ENCODE peak calls at places on chromosomes 7 and 10, in four cellular contexts. E, B, W and F are unnamed samples.

GRCh38 chr10:11679946-11680345 is 62.2 kb upstream of the ECHDC3 start:
- DNase-seq in E (no peak), B (no peak), W (no peak), F (no peak)

GRCh38 chr7:88111842-88112385 is 107.9 kb downstream of the SRI start:
- DNase-seq in E (no peak), B (no peak), W (no peak), F (no peak)

GRCh38 chr7:101108330-101108857 is 18.5 kb upstream of the SERPINE1 start:
- DNase-seq in E (no peak), B (no peak), W (no peak), F (no peak)

GRCh38 chr7:140867467-140868314 is 57.0 kb downstream of the BRAF start:
- DNase-seq in E (no peak), B (no peak), W (no peak), F (no peak)

GRCh38 chr10:123642293-123642692 is 23.9 kb upstream of the GPR26 start:
- DNase-seq in E (peak; percentile 49), B (no peak), W (no peak), F (no peak)

GRCh38 chr7:7668708-7669107 is 28.2 kb downstream of the UMAD1 start:
- DNase-seq in E (no peak), B (no peak), W (no peak), F (no peak)

GRCh38 chr7:877312-878232 is 1.2 kb downstream of the GET4 start:
- DNase-seq in E (no peak), B (peak; percentile 84), W (no peak), F (peak; percentile 43)

GRCh38 chr10:86252573-86252972 is 114.0 kb downstream of the GRID1 start:
- DNase-seq in E (no peak), B (no peak), W (no peak), F (no peak)

GRCh38 chr7:155919400-155920067 is 107.3 kb upstream of the SHH start:
- DNase-seq in E (no peak), B (no peak), W (no peak), F (no peak)

GRCh38 chr10:113565364-113565763 is 12.5 kb downstream of the HABP2 start:
- DNase-seq in E (no peak), B (no peak), W (no peak), F (no peak)

GRCh38 chr10:112347709-112348671 is 25.9 kb upstream of the ACSL5 start:
- DNase-seq in E (no peak), B (no peak), W (no peak), F (no peak)

GRCh38 chr10:35555962-35556930 is 48.9 kb upstream of the GJD4 start:
- DNase-seq in E (no peak), B (no peak), W (no peak), F (no peak)

GRCh38 chr10:74841265-74841973 is 15.0 kb downstream of the KAT6B start:
- DNase-seq in E (no peak), B (no peak), W (no peak), F (no peak)

GRCh38 chr7:120272896-120273475 is at the start of gene KCND2:
- DNase-seq in E (peak; percentile 58), B (no peak), W (no peak), F (no peak)

GRCh38 chr10:92880233-92880861 is 32.0 kb downstream of the EXOC6 start:
- DNase-seq in E (no peak), B (no peak), W (peak; percentile 37), F (no peak)

GRCh38 chr7:38211940-38212339 is 33.9 kb downstream of the STARD3NL start:
- DNase-seq in E (no peak), B (no peak), W (no peak), F (no peak)

DNA sequence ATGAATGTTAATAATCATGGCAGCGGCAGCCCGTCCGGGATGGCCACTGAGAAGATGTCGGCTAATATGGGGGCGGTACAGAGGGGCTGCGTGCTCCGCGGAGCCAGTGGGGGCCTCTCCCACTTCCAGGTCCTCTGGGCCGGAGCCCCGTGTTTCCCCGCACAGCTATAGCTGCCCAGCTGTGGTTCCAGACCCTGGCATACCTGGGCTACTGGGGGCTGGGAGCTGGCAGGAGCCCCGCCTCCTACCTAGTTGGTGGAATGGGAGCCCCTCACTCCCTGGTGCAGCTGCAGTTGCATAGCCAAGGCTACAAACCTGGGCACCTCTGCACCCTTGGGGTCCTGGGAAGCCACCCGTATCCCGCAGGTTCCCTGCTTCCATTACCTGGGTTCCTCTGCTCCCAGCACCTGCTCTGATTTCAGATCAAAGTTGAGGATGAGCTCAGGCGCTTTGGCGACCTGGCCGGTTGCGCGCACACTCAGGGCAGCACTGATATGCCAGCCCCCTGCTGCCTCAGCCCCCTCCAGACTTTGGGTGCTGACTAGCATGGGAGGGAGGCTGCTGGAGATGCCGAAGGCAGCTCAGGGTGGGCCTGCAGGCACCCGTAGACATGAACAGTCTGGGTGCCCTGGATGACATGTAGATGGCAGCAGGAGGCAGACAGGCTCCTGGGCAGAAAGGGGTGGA is 236.5 kb upstream of the SEMA3D start:
- DNase-seq in E (no peak), B (no peak), W (no peak), F (no peak)
- H3K4me2 ChIP-seq in E (no peak overlapping the region), B (no peak overlapping the region), W (no peak overlapping the region), F (no peak overlapping the region)

GRCh38 chr7:137871173-137871915 is 24.6 kb upstream of the DGKI start:
- DNase-seq in E (no peak), B (no peak), W (no peak), F (no peak)

GRCh38 chr7:137873524-137873923 is 26.8 kb upstream of the DGKI start:
- DNase-seq in E (no peak), B (no peak), W (no peak), F (no peak)

GRCh38 chr7:137869260-137869659 is 22.5 kb upstream of the DGKI start:
- DNase-seq in E (no peak), B (no peak), W (no peak), F (no peak)

GRCh38 chr7:137870078-137870477 is 23.3 kb upstream of the DGKI start:
- DNase-seq in E (no peak), B (no peak), W (no peak), F (no peak)

GRCh38 chr7:137870684-137871083 is 23.9 kb upstream of the DGKI start:
- DNase-seq in E (no peak), B (no peak), W (no peak), F (no peak)
- H3K4me2 ChIP-seq in E (no peak overlapping the region), B (no peak overlapping the region), W (no peak overlapping the region), F (no peak overlapping the region)

GRCh38 chr7:151380199-151381082 is 29.4 kb downstream of the WDR86 start:
- DNase-seq in E (no peak), B (no peak), W (no peak), F (no peak)

GRCh38 chr7:151383638-151384351 is 26.0 kb downstream of the WDR86 start:
- DNase-seq in E (peak; percentile 23), B (no peak), W (no peak), F (no peak)

GRCh38 chr7:151381333-151382078 is 28.3 kb downstream of the WDR86 start:
- DNase-seq in E (peak; percentile 82), B (no peak), W (no peak), F (no peak)

GRCh38 chr7:151381083-151381332 is 28.8 kb downstream of the WDR86 start:
- DNase-seq in E (no peak), B (no peak), W (no peak), F (no peak)

DNA sequence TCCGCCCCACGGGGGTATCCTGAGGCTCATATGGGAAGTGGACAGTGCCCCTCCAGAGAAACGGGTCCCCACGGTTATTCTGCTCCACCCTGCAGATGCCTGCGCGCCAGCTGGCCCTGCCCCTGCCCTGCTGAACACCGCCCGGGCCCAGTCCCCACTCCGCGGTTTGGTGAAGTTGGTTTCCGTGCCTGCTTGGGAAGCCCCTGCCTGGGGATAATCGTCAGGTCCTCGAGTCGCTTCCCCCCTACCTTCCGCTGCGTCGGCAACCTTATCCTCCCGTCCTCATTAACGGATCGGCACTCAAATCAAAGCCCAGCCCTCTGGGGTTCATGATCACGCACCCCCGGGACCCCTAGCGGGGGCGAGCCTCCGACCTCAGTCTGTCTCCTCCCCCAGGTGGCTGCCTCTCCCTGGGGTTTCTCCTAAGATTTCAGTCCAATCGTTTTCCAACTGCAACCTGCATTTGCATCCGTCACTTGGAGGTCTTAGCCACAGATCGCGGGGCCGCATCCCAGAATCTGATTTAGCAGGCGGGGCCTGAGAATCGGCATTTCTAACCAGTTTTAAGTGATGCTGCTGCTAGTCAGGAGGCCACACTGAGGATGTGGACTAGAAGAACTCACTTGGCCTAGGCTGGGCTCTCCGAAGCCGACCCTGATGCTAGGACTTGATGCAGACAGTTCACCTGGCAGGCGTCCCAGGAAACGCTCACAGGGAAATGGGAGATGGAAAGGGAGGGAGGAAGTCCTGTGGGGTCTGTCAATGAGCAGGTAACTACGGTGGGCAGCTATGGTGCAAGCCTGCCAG is 27.6 kb downstream of the WDR86 start:
- DNase-seq in E (peak; percentile 34), B (no peak), W (no peak), F (no peak)
- H3K4me2 ChIP-seq in E (peak overlapping the region; percentile 67), B (no peak overlapping the region), W (no peak overlapping the region), F (no peak overlapping the region)

DNA sequence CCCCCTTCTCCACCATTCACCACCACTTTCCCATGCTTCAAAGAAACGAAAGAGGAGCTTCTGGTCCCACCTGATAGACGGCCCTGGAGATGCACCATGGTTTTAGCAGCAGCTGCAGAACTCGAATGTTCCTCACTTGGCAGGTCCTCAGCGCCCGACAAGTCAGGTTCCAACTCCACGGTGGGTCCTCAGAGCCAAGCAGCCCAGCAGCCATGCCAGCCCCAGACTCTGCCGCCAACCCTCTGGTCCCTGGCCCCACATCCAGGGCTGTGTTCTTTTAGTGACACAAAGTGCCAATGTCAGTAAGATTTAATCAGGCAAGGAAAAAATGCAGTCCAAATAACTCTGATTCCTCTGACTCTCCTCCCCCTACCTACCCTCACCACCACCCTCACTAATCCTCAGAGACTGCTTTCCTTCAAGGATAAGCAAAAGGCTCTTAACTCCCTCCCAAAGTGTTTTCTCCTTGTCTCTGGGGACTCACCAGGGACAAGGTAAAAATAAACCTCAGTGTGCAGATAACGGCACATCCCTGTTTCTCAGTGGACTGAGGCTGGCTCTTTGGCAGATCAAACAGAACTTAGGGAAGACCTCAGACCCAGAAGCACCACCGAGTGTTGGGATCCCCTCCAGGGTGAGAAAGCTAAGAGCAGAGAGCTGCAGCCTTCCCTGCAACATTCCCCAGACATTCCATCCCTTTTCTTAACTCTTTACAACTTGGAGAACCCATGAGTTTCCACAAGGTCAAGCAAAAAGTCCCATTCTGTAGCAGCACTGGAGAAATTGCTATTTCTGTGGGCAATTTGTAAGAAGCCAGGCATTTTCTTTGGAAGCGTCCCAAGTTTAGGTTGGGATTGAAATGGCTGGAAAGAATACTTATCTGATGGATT is 358.9 kb downstream of the FRMD4A start:
- DNase-seq in E (no peak), B (no peak), W (no peak), F (no peak)
- H3K4me2 ChIP-seq in E (no peak overlapping the region), B (no peak overlapping the region), W (no peak overlapping the region), F (no peak overlapping the region)

DNA sequence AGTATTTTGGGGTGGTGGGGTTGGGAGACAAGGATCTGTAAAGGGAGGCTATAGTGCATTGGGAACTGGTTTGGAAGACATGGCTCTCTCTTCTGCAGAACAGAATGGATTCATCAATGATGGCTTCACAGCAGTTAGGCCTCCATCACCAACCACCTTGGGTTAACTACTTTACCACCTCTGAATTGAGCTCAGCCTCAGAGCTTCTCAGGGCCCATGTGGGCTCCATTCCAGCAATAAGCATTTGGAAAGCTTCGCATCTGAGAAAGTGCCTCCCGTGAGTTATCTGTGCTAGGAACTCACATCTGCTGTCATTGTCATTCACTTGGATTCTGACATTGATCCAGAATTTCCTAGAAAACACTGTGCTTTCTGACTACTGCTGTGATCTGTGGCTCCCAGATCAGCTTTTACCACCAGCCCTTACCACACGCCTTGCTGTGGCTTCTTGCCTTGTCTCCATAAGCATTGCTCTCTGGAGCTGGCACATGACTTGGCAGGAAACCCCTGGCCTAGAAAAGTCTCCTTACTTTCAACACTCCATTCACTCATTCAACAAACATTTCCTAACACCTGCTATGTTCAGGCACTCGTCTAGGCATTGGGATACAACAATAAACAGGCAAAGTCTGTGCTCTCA is 70.7 kb upstream of the ADO start:
- DNase-seq in E (no peak), B (no peak), W (no peak), F (no peak)
- H3K4me2 ChIP-seq in E (no peak overlapping the region), B (no peak overlapping the region), W (no peak overlapping the region), F (no peak overlapping the region)